ENCODE peak calls at places on chromosomes 16 and 17, in five cellular contexts. C is HepG2, M is A549, E is K562, Z is GM23338. G is an unnamed sample.

GRCh38 chr17:4849011-4849536 is 15.9 kb downstream of the MINK1 start:
- DNase-seq in E (no peak), C (no peak), Z (peak; percentile 65), M (peak; percentile 80), G (no peak)

GRCh38 chr16:720507-720989 is 398 bp upstream of the ANTKMT start:
- DNase-seq in M (peak; percentile 72), C (no peak), Z (peak; percentile 73), E (peak; percentile 91), G (no peak)

GRCh38 chr17:82848022-82848592 is 8.3 kb upstream of the ZNF750 start:
- DNase-seq in Z (no peak), E (no peak), M (no peak), C (peak; percentile 83), G (no peak)

GRCh38 chr16:6777624-6778023 is 555.0 kb upstream of the RBFOX1 start:
- DNase-seq in E (no peak), Z (no peak), M (no peak), C (no peak), G (no peak)

GRCh38 chr16:48918520-48919258 is 308.7 kb upstream of the N4BP1 start:
- DNase-seq in M (no peak), C (no peak), Z (peak; percentile 37), E (no peak), G (no peak)

GRCh38 chr16:17606460-17606859 is 135.7 kb upstream of the XYLT1 start:
- DNase-seq in C (no peak), E (no peak), M (no peak), Z (no peak), G (no peak)

GRCh38 chr17:38693700-38694329 is 11.3 kb upstream of the MLLT6 start:
- DNase-seq in Z (no peak), C (peak; percentile 48), M (no peak), E (no peak), G (no peak)

GRCh38 chr17:64781394-64781793 is 119.3 kb upstream of the SMURF2 start:
- DNase-seq in C (no peak), Z (peak; percentile 64), M (no peak), E (no peak), G (no peak)

GRCh38 chr17:81011951-81012350 is 20.3 kb downstream of the CHMP6 start:
- DNase-seq in E (no peak), Z (no peak), M (no peak), C (peak; percentile 46), G (no peak)

GRCh38 chr17:10790491-10791401 is 13.2 kb downstream of the TMEM238L start:
- DNase-seq in Z (no peak), M (no peak), E (peak; percentile 40), C (no peak), G (no peak)

GRCh38 chr16:60230666-60231065 is 1496.5 kb upstream of the GOT2 start:
- DNase-seq in Z (no peak), M (no peak), E (no peak), C (no peak), G (no peak)

GRCh38 chr16:86953631-86954465 is 363.3 kb downstream of the C16orf95 start:
- DNase-seq in E (no peak), Z (peak; percentile 45), C (no peak), M (no peak), G (no peak)
- TF ChIP-seq JUNB in E (no peak), Z (no peak), C (no peak), M (no peak), G (no peak)

DNA sequence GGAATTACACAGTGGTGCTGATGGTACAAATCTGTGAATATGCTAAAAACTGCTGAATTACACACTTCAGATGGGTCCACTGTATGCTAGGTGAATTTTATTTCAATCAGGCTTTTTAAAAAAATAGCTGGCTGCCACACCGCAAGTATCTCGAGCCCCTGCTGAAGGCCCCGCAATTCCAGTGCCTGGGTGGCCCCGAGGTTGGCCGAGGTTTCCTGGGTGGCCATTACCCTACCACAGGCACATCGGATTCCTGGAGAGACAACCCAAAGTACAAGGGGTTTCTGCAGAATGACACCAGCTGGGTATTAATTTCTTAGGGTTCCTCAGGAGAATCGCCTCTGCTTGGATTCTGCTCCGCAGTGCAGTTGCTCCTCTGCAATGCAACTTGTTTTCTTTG is 127.8 kb downstream of the C16orf95 start:
- DNase-seq in C (no peak), E (no peak), Z (no peak), M (no peak), G (no peak)
- TF ChIP-seq JUNB in C (no peak), E (no peak), Z (no peak), M (no peak), G (no peak)

GRCh38 chr16:2929693-2930092 is 18.0 kb downstream of the FLYWCH1 start:
- DNase-seq in M (no peak), C (no peak), E (no peak), Z (no peak), G (no peak)

GRCh38 chr16:2925951-2926659 is 14.4 kb downstream of the FLYWCH1 start:
- DNase-seq in Z (no peak), M (no peak), C (no peak), E (no peak), G (no peak)

GRCh38 chr16:2926660-2927646 is 15.2 kb downstream of the FLYWCH1 start:
- DNase-seq in Z (peak; percentile 96), C (peak; percentile 74), E (peak; percentile 93), M (peak; percentile 55), G (no peak)

GRCh38 chr16:2928796-2929195 is 17.1 kb downstream of the FLYWCH1 start:
- DNase-seq in Z (no peak), E (no peak), C (no peak), M (no peak), G (no peak)

DNA sequence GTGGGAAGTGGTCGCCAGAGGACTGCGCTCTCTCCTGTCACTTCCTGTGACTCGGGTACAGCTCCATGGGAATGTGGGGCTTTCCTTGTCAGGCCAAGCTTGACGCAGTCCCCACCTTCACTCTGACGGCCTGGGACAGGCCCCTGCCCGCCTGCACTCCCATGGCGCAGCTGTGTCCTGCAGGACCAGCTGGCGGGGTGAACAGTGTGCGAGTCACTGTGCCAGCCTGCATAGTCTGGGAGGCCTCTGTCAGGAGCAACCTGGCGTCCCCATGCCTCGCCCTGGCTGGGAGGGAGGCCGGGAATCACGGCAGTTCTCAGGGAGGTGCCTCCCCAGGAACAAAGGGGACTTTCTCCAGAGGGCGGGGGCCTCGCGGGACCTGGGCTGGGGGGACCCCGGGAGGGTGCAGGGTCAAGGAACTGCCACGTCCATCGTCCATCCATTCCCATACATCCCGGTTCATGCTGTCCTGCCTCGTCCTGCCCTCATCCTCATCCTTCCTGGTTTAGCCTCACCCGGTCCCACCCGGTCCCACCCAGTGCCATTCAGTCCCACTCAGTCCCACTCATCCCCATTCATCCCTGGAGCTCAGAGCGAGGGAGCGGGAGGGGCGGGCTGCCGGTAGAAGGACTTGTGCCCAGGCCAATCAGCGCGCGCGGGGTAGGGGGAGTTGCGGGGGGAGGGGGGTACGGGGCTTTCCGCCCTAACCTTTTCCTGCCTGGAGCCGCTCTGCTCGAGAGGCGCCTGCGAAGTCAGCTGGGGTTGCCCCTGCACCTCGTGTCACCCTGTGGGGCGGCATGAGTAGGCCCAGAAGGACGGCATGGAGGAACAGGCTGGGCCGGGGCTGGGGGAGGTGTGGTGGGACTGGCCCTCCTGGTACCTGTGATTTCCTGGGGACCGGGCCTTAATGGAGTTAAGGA is 13.4 kb downstream of the FLYWCH1 start:
- DNase-seq in E (no peak), M (no peak), Z (peak; percentile 91), C (no peak), G (no peak)
- TF ChIP-seq JUNB in E (no peak), M (no peak), Z (no peak), C (no peak), G (no peak)

DNA sequence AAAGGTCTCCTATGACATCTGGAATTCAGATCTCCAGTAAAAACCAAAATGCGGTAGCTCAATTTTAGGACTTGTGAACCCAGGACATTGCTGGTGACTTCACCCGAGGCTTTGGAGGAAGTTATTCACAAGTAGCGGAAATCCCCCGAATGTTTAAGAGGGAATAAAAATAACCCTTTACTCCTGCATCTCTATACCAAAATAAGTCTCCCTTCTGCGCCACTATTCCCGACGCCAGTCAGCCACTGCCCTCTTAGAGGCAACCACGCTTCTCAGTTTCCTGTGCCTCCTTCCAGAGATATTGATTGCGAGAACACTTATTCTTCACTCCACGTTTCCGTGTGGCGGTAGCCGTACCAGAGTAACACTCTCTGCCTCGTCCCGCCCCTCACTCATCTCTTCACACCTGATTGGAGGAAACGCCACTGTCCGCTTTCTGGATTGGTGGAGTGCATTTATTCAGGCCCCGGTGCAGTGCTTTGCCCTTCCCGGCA is 27.4 kb downstream of the EMP2 start:
- DNase-seq in E (peak; percentile 70), M (peak; percentile 60), C (no peak), Z (peak; percentile 78), G (peak; percentile 49)
- TF ChIP-seq JUNB in E (no peak), M (no peak), C (no peak), Z (no peak), G (no peak)

GRCh38 chr16:15682105-15682570 is 32.1 kb downstream of the NDE1 start:
- DNase-seq in M (peak; percentile 64), Z (peak; percentile 78), C (peak; percentile 89), E (peak; percentile 86), G (no peak)
- TF ChIP-seq JUNB in M (no peak), Z (no peak), C (no peak), E (peak; percentile 62), G (no peak)

GRCh38 chr16:79372504-79373184 is 227.9 kb downstream of the MAF start:
- DNase-seq in M (peak; percentile 27), Z (no peak), C (no peak), E (no peak), G (no peak)
- TF ChIP-seq JUNB in M (peak; percentile 77), Z (no peak), C (no peak), E (no peak), G (no peak)

GRCh38 chr17:13346996-13347762 is 254.6 kb downstream of the HS3ST3A1 start:
- DNase-seq in M (no peak), C (peak; percentile 31), E (peak; percentile 15), Z (no peak), G (no peak)
- TF ChIP-seq JUNB in M (no peak), C (no peak), E (no peak), Z (no peak), G (no peak)

DNA sequence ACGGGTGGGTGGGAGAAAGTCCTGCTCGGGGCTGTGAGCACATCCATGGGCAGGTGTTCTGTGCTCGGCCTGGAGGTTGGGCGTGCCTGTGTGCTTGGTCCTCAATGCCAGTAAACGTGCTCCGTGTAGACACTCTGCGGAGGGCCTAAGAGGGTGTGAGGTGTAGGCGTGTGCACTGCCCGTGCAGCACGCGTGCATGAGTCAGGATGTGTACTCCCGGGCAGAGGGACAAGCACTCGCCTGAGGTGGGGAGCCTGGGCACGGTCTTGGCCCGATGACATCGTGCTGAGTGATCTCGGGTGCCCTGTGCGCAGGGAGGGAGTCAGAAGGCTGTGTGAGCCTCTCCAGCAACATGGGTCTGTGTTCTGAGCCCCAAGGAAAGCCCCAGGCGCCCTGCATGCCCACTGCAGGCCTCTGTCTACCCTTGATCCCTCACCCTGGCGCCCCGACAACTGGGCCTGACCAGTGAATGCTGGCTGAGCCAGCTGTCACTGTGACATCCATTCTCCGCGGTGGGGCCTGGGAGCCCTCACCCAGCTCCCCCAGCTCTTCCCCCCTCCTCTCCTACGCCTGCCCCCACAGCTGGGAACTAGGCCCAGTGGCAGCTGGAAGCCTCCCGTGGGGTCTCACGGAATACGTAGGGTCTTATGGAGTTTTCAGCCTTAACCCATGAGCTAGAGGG is 23.5 kb upstream of the NXPH3 start:
- DNase-seq in Z (no peak), M (no peak), C (no peak), E (no peak), G (no peak)
- TF ChIP-seq JUNB in Z (no peak), M (no peak), C (no peak), E (no peak), G (no peak)

G was measured in GM12878.